ENCODE peak calls at places on chromosomes 6 and 20, in ten cellular contexts. J, D, U, B, E, Q, I, K, C and M are unnamed samples.

GRCh38 chr6:31270788-31271640 is 878 bp downstream of the HLA-C start:
- DNase-seq in J (peak), D (peak), U (no peak), B (no peak), E (no peak), Q (peak), I (peak), K (peak), C (peak), M (peak)

GRCh38 chr6:82415820-82416219 is 52.2 kb downstream of the TPBG start:
- DNase-seq in J (peak), D (no peak), U (no peak), B (no peak), E (no peak), Q (no peak), I (no peak), K (no peak), C (no peak), M (no peak)

GRCh38 chr20:24694157-24694726 is 224.8 kb downstream of the SYNDIG1 start:
- DNase-seq in J (no peak), D (no peak), U (no peak), B (no peak), E (no peak), Q (no peak), I (no peak), K (peak), C (no peak), M (no peak)

GRCh38 chr6:135812085-135812526 is 39.4 kb upstream of the PDE7B start:
- DNase-seq in J (peak), D (no peak), U (peak), B (no peak), E (no peak), Q (no peak), I (no peak), K (no peak), C (peak), M (no peak)

GRCh38 chr6:15677822-15678221 is 15.0 kb upstream of the DTNBP1 start:
- DNase-seq in J (no peak), D (no peak), U (no peak), B (no peak), E (no peak), Q (peak), I (no peak), K (no peak), C (no peak), M (peak)

GRCh38 chr6:159838020-159838744 is 38.1 kb downstream of the PNLDC1 start:
- DNase-seq in J (no peak), D (no peak), U (no peak), B (no peak), E (no peak), Q (no peak), I (no peak), K (no peak), C (no peak), M (no peak)

GRCh38 chr20:9617940-9618339 is 103.5 kb downstream of the LAMP5 start:
- DNase-seq in J (peak), D (no peak), U (peak), B (peak), E (no peak), Q (peak), I (no peak), K (no peak), C (peak), M (peak)

GRCh38 chr6:39836621-39837020 is 44.4 kb downstream of the DAAM2 start:
- DNase-seq in J (peak), D (no peak), U (no peak), B (no peak), E (no peak), Q (no peak), I (no peak), K (no peak), C (peak), M (no peak)

GRCh38 chr6:27138837-27139752 is 108.4 kb upstream of the PRSS16 start:
- DNase-seq in J (peak), D (peak), U (no peak), B (peak), E (peak), Q (peak), I (no peak), K (peak), C (peak), M (peak)

GRCh38 chr6:117463762-117464665 is 18.5 kb upstream of the DCBLD1 start:
- DNase-seq in J (peak), D (no peak), U (no peak), B (no peak), E (no peak), Q (peak), I (no peak), K (no peak), C (peak), M (no peak)

GRCh38 chr6:136067731-136068341 is 182.3 kb downstream of the MTFR2 start:
- DNase-seq in J (peak), D (no peak), U (no peak), B (peak), E (no peak), Q (no peak), I (no peak), K (no peak), C (peak), M (no peak)

GRCh38 chr6:105459049-105459448 is 56.2 kb upstream of the PREP start:
- DNase-seq in J (peak), D (no peak), U (no peak), B (no peak), E (no peak), Q (peak), I (no peak), K (no peak), C (peak), M (no peak)

GRCh38 chr20:64145458-64146300 is 18.6 kb upstream of the MYT1 start:
- DNase-seq in J (no peak), D (no peak), U (no peak), B (no peak), E (no peak), Q (peak), I (no peak), K (no peak), C (no peak), M (peak)

GRCh38 chr6:42103753-42104094 is 38.7 kb downstream of the C6orf132 start:
- DNase-seq in J (no peak), D (no peak), U (no peak), B (no peak), E (no peak), Q (no peak), I (no peak), K (no peak), C (no peak), M (no peak)

GRCh38 chr20:63978319-63979220 is 872 bp downstream of the SAMD10 start:
- DNase-seq in J (peak), D (peak), U (no peak), B (peak), E (peak), Q (peak), I (no peak), K (peak), C (peak), M (peak)

GRCh38 chr6:147204843-147205311 is 660 bp downstream of the STXBP5 start:
- DNase-seq in J (peak), D (no peak), U (no peak), B (no peak), E (no peak), Q (no peak), I (no peak), K (no peak), C (no peak), M (no peak)

GRCh38 chr20:37096415-37097039 is 730 bp upstream of the RBL1 start:
- DNase-seq in J (no peak), D (no peak), U (no peak), B (no peak), E (no peak), Q (peak), I (no peak), K (no peak), C (no peak), M (no peak)

GRCh38 chr20:37090357-37090871 is 5.4 kb downstream of the RBL1 start:
- DNase-seq in J (no peak), D (no peak), U (no peak), B (no peak), E (no peak), Q (no peak), I (no peak), K (no peak), C (peak), M (no peak)

GRCh38 chr20:37095108-37095608 is 639 bp downstream of the RBL1 start:
- DNase-seq in J (peak), D (peak), U (no peak), B (no peak), E (no peak), Q (peak), I (no peak), K (no peak), C (peak), M (no peak)

GRCh38 chr20:37095609-37096414 is at the start of gene RBL1:
- DNase-seq in J (peak), D (peak), U (peak), B (peak), E (peak), Q (peak), I (peak), K (peak), C (peak), M (peak)
- TF ChIP-seq CTCF in J (peak), D (peak), U (no peak), B (no peak), E (peak), Q (no peak), I (peak), K (peak), C (peak), M (no peak)

GRCh38 chr6:108714774-108715414 is 133.3 kb upstream of the ARMC2 start:
- DNase-seq in J (peak), D (no peak), U (no peak), B (no peak), E (no peak), Q (no peak), I (no peak), K (no peak), C (peak), M (no peak)
- TF ChIP-seq CTCF in J (peak), D (no peak), U (no peak), B (no peak), E (no peak), Q (no peak), I (no peak), K (no peak), C (no peak), M (no peak)

DNA sequence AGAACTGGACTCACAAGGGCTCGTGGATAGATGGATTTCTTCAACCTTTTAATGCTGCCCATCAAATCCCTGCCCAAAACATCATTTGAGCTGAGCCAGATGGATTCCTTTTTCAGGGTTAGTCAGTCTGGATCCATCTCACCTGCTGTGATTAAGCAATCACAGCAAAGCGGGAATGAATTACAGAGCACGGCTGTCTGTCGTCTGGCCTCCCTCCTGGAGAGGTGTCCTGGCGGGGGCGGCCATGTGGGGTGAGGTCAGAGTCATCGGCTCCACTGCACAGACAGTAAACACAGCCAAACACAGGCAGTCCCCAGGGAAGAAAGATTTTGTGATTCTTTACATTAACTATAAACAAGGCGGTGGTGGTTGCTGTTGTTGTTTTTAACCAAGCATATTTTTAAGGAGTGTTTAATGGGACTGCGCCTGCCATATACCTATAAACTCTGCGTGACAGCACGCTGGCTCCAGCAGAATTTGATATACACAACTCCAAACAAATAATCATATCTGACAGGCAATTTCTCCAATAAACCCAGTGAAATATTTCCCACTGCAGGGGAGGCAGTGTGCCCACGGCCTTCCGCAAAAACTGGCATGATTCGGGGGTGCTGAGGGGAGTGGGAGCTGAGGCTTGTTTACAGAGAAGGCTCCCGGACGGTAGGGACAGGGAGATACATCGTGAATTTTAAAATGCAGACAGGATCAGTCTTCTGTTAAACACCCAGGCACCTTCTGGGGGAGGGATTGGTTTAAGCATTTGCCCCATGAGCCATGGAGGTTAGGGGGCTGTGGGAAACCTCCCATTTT is 232.0 kb upstream of the PMEPA1 start:
- DNase-seq in J (no peak), D (no peak), U (no peak), B (no peak), E (no peak), Q (no peak), I (no peak), K (peak), C (no peak), M (no peak)
- TF ChIP-seq CTCF in J (no peak), D (no peak), U (no peak), B (no peak), E (no peak), Q (no peak), I (no peak), K (no peak), C (no peak), M (no peak)

DNA sequence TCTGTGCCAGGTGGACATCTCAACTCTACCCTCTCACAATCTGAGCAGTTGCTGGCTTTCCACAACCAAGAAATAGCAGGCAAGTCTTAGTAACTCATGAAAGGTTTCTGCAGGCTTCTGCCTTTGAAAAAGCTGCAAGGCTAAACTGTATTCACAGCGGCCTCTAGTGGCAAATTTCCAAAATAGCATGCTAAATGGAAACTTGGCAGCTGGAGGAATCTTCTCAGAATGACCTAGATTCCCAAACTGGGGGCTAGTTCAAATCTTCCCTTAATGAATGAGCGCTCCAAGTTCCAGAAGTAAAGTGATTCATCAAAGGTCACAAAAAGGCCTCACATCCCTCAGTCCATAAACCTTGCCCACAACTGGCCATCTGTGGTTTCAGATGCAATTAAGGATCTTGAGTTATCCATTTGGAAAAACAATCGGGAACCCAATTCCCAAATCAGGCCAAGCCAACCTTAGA is 11.9 kb upstream of the CPNE5 start:
- DNase-seq in J (peak), D (no peak), U (peak), B (peak), E (no peak), Q (peak), I (no peak), K (peak), C (peak), M (peak)
- TF ChIP-seq CTCF in J (peak), D (peak), U (peak), B (peak), E (peak), Q (peak), I (peak), K (peak), C (peak), M (peak)

DNA sequence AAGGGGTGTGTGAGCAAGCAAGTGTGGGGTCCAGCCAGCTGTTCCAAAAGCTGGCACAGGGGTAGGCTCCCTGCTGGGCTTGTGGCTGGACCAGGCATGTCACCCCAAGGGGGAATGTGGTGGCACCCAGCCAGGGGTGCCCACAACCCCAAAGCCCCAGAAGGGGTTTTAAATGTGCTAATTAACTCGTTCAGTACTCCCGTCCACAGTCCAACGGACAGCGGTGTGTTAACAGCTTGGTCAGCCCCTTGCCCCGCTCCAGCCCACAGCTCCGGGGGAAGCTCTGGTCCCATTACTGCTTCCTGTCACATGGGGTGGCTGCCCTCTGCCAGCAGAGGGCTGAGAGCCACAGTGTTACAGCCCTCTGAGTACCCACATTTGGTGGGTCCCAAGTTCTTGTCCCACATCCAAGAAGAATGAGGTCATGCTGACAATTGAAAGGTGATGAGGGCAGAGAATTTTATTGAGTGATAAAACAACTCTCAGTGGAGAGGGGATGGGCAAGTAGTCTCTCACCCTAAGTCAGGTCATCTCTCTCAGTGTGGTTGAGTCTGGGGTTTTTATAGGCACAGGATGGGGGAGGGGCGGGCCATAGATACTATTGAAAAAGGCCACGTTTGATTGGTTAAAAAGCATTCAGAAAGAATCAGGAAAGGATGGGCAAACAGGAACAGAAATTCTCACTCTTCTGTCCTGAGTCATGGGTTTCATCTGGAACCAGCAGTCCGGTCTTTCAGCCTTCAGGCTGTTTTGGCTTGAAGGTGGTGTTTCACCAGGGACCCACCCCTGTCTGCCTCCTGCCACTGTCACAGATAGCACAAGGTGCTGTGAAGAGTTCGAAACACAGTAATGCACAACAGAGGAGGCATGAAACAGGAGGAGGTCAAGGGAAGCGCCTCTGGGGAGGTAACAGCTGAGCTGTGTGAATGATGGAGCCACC is 238.5 kb downstream of the NFATC2 start:
- DNase-seq in J (no peak), D (no peak), U (no peak), B (no peak), E (no peak), Q (no peak), I (no peak), K (no peak), C (no peak), M (no peak)
- TF ChIP-seq CTCF in J (no peak), D (no peak), U (no peak), B (no peak), E (no peak), Q (no peak), I (no peak), K (no peak), C (no peak), M (no peak)

DNA sequence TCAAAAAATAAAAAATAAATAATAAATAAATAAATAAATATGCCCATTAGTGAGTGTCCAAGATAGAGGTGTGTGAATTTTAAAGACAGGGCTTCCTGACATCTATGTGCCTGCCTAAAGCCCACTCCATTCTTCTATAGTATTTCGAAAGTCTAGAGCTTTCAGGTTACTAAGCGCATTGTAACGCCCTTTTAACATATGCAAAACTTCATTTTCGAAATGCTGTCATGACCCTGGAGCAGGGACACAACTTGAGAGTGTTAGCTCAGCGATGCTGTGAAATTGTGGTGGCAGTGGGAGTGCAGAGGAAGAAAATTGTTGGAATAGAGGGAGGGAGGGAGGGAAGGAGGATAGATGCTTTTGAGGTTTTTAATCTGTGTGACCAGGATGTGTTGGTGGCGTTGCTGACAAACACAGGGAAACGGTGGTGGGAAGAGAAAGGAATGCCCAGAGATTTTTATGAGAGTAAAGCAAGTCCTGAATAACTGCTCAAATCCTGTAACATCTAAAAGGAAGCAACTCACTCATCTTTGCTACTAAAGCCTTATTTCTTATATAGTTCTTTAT is 169.3 kb downstream of the ARID1B start:
- DNase-seq in J (no peak), D (no peak), U (no peak), B (no peak), E (no peak), Q (no peak), I (no peak), K (no peak), C (no peak), M (no peak)
- TF ChIP-seq CTCF in J (no peak), D (no peak), U (no peak), B (no peak), E (no peak), Q (no peak), I (no peak), K (no peak), C (no peak), M (no peak)